ENCODE peak calls at places on chromosomes 4 and X, in four cellular contexts. One of them, this sample, is unnamed.

GRCh38 chrX:105495376-105495775 is 274.9 kb upstream of the TEX13A start:
- DNase-seq in endothelial cell of umbilical vein: no peak
- DNase-seq in K562: no peak
- DNase-seq in IMR-90: no peak
- DNase-seq in this sample: no peak

GRCh38 chrX:18873189-18873791 is 110.6 kb downstream of the PHKA2 start:
- DNase-seq in K562: no peak
- DNase-seq in endothelial cell of umbilical vein: peak; percentile 46
- DNase-seq in IMR-90: peak; percentile 61
- DNase-seq in this sample: no peak

GRCh38 chr4:159484861-159485260 is 382.0 kb downstream of the RAPGEF2 start:
- DNase-seq in endothelial cell of umbilical vein: no peak
- DNase-seq in IMR-90: no peak
- DNase-seq in K562: no peak
- DNase-seq in this sample: no peak

GRCh38 chr4:6773616-6774540 is 8.6 kb upstream of the KIAA0232 start:
- DNase-seq in K562: no peak
- DNase-seq in IMR-90: no peak
- DNase-seq in endothelial cell of umbilical vein: no peak
- DNase-seq in this sample: no peak

GRCh38 chr4:38278255-38278654 is 318.1 kb downstream of the PTTG2 start:
- DNase-seq in K562: no peak
- DNase-seq in endothelial cell of umbilical vein: no peak
- DNase-seq in IMR-90: no peak
- DNase-seq in this sample: no peak

GRCh38 chr4:139028191-139028661 is 12.6 kb downstream of the NOCT start:
- DNase-seq in K562: no peak
- DNase-seq in IMR-90: no peak
- DNase-seq in endothelial cell of umbilical vein: no peak
- DNase-seq in this sample: no peak

GRCh38 chr4:60482921-60483351 is 717.2 kb upstream of the ADGRL3 start:
- DNase-seq in endothelial cell of umbilical vein: no peak
- DNase-seq in IMR-90: no peak
- DNase-seq in K562: no peak
- DNase-seq in this sample: no peak

GRCh38 chr4:169774466-169775445 is 17.0 kb upstream of the HPF1 start:
- DNase-seq in endothelial cell of umbilical vein: peak; percentile 42
- DNase-seq in IMR-90: no peak
- DNase-seq in K562: peak; percentile 53
- DNase-seq in this sample: no peak

GRCh38 chr4:23234716-23235115 is 542.0 kb downstream of the GBA3 start:
- DNase-seq in endothelial cell of umbilical vein: no peak
- DNase-seq in K562: peak; percentile 2
- DNase-seq in IMR-90: no peak
- DNase-seq in this sample: peak; percentile 4

GRCh38 chrX:1427756-1428155 is 25.0 kb downstream of the ASMTL start:
- DNase-seq in K562: no peak
- DNase-seq in IMR-90: no peak
- DNase-seq in endothelial cell of umbilical vein: no peak
- DNase-seq in this sample: no peak

GRCh38 chrX:101078716-101079115 is at the start of gene TMEM35A:
- DNase-seq in K562: no peak
- DNase-seq in endothelial cell of umbilical vein: peak; percentile 32
- DNase-seq in IMR-90: peak; percentile 51
- DNase-seq in this sample: no peak

GRCh38 chr4:94649381-94650128 is 108.2 kb upstream of the BMPR1B start:
- DNase-seq in endothelial cell of umbilical vein: peak; percentile 76
- DNase-seq in IMR-90: peak; percentile 32
- DNase-seq in K562: no peak
- DNase-seq in this sample: no peak

GRCh38 chr4:5206391-5206790 is 155.1 kb downstream of the STK32B start:
- DNase-seq in endothelial cell of umbilical vein: no peak
- DNase-seq in K562: peak; percentile 2
- DNase-seq in IMR-90: peak; percentile 93
- DNase-seq in this sample: no peak

GRCh38 chr4:179893967-179894590 is 2349.1 kb upstream of the TENM3 start:
- DNase-seq in IMR-90: peak; percentile 73
- DNase-seq in K562: no peak
- DNase-seq in endothelial cell of umbilical vein: no peak
- DNase-seq in this sample: no peak

GRCh38 chrX:13087322-13088154 is 43.1 kb upstream of the FAM9C start:
- DNase-seq in endothelial cell of umbilical vein: peak; percentile 52
- DNase-seq in IMR-90: peak; percentile 70
- DNase-seq in K562: peak; percentile 16
- DNase-seq in this sample: peak; percentile 15

GRCh38 chr4:80286451-80286850 is 20.0 kb downstream of the FGF5 start:
- DNase-seq in IMR-90: no peak
- DNase-seq in K562: peak; percentile 36
- DNase-seq in endothelial cell of umbilical vein: no peak
- DNase-seq in this sample: no peak

GRCh38 chr4:138796761-138797160 is 218.8 kb upstream of the NOCT start:
- DNase-seq in IMR-90: no peak
- DNase-seq in endothelial cell of umbilical vein: no peak
- DNase-seq in K562: no peak
- DNase-seq in this sample: no peak

GRCh38 chr4:77154761-77155499 is 2.1 kb upstream of the CCNG2 start:
- DNase-seq in K562: no peak
- DNase-seq in IMR-90: no peak
- DNase-seq in endothelial cell of umbilical vein: no peak
- DNase-seq in this sample: no peak

GRCh38 chr4:186915816-186916215 is 192.2 kb upstream of the FAT1 start:
- DNase-seq in endothelial cell of umbilical vein: no peak
- DNase-seq in K562: no peak
- DNase-seq in IMR-90: no peak
- DNase-seq in this sample: no peak

GRCh38 chr4:168811793-168812651 is 198.0 kb downstream of the CBR4 start:
- DNase-seq in IMR-90: peak; percentile 79
- DNase-seq in K562: no peak
- DNase-seq in endothelial cell of umbilical vein: peak; percentile 59
- DNase-seq in this sample: no peak

GRCh38 chr4:109184421-109184956 is 118.0 kb downstream of the COL25A1 start:
- DNase-seq in K562: no peak
- DNase-seq in endothelial cell of umbilical vein: peak; percentile 78
- DNase-seq in IMR-90: no peak
- DNase-seq in this sample: no peak

GRCh38 chr4:112266823-112267222 is 18.9 kb downstream of the TIFA start:
- DNase-seq in K562: peak; percentile 18
- DNase-seq in endothelial cell of umbilical vein: peak; percentile 50
- DNase-seq in IMR-90: peak; percentile 52
- DNase-seq in this sample: no peak

GRCh38 chr4:186723207-186724047 is at the start of gene FAT1:
- DNase-seq in K562: peak; percentile 82
- DNase-seq in IMR-90: peak; percentile 71
- DNase-seq in endothelial cell of umbilical vein: peak; percentile 43
- DNase-seq in this sample: no peak

GRCh38 chr4:149164282-149164681 is 651.4 kb downstream of the IQCM start:
- DNase-seq in K562: no peak
- DNase-seq in endothelial cell of umbilical vein: peak; percentile 5
- DNase-seq in IMR-90: peak; percentile 92
- DNase-seq in this sample: no peak

GRCh38 chr4:137663376-137664054 is 131.2 kb upstream of the PCDH18 start:
- DNase-seq in endothelial cell of umbilical vein: no peak
- DNase-seq in K562: no peak
- DNase-seq in IMR-90: no peak
- DNase-seq in this sample: no peak

GRCh38 chr4:85747871-85748491 is 273.0 kb downstream of the ARHGAP24 start:
- DNase-seq in K562: peak; percentile 74
- DNase-seq in IMR-90: peak; percentile 83
- DNase-seq in endothelial cell of umbilical vein: peak; percentile 76
- DNase-seq in this sample: peak; percentile 52

GRCh38 chr4:112766422-112766821 is 129.5 kb downstream of the LARP7 start:
- DNase-seq in K562: peak; percentile 28
- DNase-seq in endothelial cell of umbilical vein: no peak
- DNase-seq in IMR-90: peak; percentile 17
- DNase-seq in this sample: no peak

GRCh38 chr4:77052352-77052751 is 23.4 kb downstream of the CCNI start:
- DNase-seq in K562: peak; percentile 75
- DNase-seq in endothelial cell of umbilical vein: peak; percentile 58
- DNase-seq in IMR-90: peak; percentile 69
- DNase-seq in this sample: no peak

GRCh38 chr4:40608628-40609027 is 21.0 kb downstream of the RBM47 start:
- DNase-seq in endothelial cell of umbilical vein: no peak
- DNase-seq in IMR-90: peak; percentile 44
- DNase-seq in K562: no peak
- DNase-seq in this sample: no peak

GRCh38 chr4:174222266-174222872 is 61.1 kb downstream of the FBXO8 start:
- DNase-seq in K562: peak; percentile 60
- DNase-seq in IMR-90: peak; percentile 29
- DNase-seq in endothelial cell of umbilical vein: peak; percentile 36
- DNase-seq in this sample: no peak

GRCh38 chr4:48191758-48192157 is 57.7 kb upstream of the TXK start:
- DNase-seq in K562: no peak
- DNase-seq in IMR-90: no peak
- DNase-seq in endothelial cell of umbilical vein: no peak
- DNase-seq in this sample: no peak

GRCh38 chr4:48195853-48196252 is 61.8 kb upstream of the TXK start:
- DNase-seq in endothelial cell of umbilical vein: no peak
- DNase-seq in K562: no peak
- DNase-seq in IMR-90: no peak
- DNase-seq in this sample: no peak

GRCh38 chr4:48193096-48193836 is 59.2 kb upstream of the TXK start:
- DNase-seq in IMR-90: no peak
- DNase-seq in endothelial cell of umbilical vein: no peak
- DNase-seq in K562: no peak
- DNase-seq in this sample: no peak

GRCh38 chr4:48194986-48195773 is 61.1 kb upstream of the TXK start:
- DNase-seq in IMR-90: peak; percentile 12
- DNase-seq in K562: no peak
- DNase-seq in endothelial cell of umbilical vein: peak; percentile 72
- DNase-seq in this sample: no peak

DNA sequence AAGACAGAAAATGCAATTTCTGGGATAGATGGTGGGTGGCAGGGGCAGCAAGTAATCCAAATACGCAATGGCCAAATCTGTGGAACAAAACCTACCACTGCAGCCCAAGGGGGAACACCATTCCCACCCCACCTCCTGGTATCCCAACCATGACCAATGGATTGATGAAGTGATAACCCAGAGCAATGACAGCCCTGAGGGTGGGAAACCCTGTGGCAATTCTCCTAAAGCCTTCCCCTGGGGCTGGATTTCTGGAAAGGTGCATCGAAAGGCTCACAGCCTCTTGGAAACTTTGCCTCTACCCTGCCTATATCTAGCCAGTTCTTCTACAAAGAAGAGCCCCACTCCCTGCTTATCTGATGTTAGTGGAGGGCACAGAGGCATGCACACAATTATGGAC is 59.9 kb upstream of the TXK start:
- DNase-seq in endothelial cell of umbilical vein: no peak
- DNase-seq in IMR-90: no peak
- DNase-seq in K562: no peak
- DNase-seq in this sample: no peak
- H3K4me3 ChIP-seq in endothelial cell of umbilical vein: no peak overlapping the region
- H3K4me3 ChIP-seq in IMR-90: no peak overlapping the region
- H3K4me3 ChIP-seq in K562: no peak overlapping the region
- H3K4me3 ChIP-seq in this sample: no peak overlapping the region

GRCh38 chr4:152619556-152619955 is 60.2 kb downstream of the TMEM154 start:
- DNase-seq in endothelial cell of umbilical vein: no peak
- DNase-seq in IMR-90: no peak
- DNase-seq in K562: no peak
- DNase-seq in this sample: no peak

GRCh38 chr4:152620915-152621314 is 58.9 kb downstream of the TMEM154 start:
- DNase-seq in K562: no peak
- DNase-seq in endothelial cell of umbilical vein: no peak
- DNase-seq in IMR-90: no peak
- DNase-seq in this sample: no peak

GRCh38 chr4:152616804-152617203 is 63.0 kb downstream of the TMEM154 start:
- DNase-seq in endothelial cell of umbilical vein: no peak
- DNase-seq in IMR-90: no peak
- DNase-seq in K562: no peak
- DNase-seq in this sample: no peak

GRCh38 chr4:152618971-152619370 is 60.8 kb downstream of the TMEM154 start:
- DNase-seq in endothelial cell of umbilical vein: no peak
- DNase-seq in IMR-90: no peak
- DNase-seq in K562: no peak
- DNase-seq in this sample: peak; percentile 36

DNA sequence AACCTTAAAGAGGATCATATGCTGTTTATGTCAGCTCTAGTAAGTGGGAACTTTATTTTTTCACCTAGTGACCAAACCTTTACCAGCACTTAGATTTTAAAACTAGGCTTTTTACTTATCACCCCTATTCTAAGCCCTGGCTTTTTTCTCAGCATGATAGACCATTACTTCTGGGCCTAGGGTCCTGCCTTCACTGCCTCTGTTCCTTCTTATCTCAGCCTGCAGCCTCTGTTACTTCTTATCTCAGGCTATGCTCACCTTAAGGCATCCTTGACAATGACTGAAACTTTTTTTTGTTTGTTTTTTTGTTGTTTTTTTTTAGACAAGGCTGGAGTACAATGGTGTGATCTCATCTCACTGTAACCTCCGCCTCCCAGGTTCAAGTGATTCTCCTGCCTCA is 59.6 kb downstream of the TMEM154 start:
- DNase-seq in IMR-90: no peak
- DNase-seq in K562: no peak
- DNase-seq in endothelial cell of umbilical vein: no peak
- DNase-seq in this sample: no peak
- H3K9me1 ChIP-seq in IMR-90: no peaks in the 10 kb centered on the region
- H3K9me1 ChIP-seq in K562: no peaks in the 10 kb centered on the region
- H3K9me1 ChIP-seq in endothelial cell of umbilical vein: no peaks in the 10 kb centered on the region
- H3K9me1 ChIP-seq in this sample: no peaks in the 10 kb centered on the region

GRCh38 chr4:121707344-121707743 is 10.6 kb upstream of the ANXA5 start:
- DNase-seq in endothelial cell of umbilical vein: no peak
- DNase-seq in K562: no peak
- DNase-seq in IMR-90: no peak
- DNase-seq in this sample: no peak
- TF ChIP-seq CTCF in endothelial cell of umbilical vein: no peak
- TF ChIP-seq CTCF in K562: no peak
- TF ChIP-seq CTCF in IMR-90: no peak
- TF ChIP-seq CTCF in this sample: peak; percentile 10

GRCh38 chr4:83174844-83175414 is 60.4 kb upstream of the PLAC8 start:
- DNase-seq in K562: no peak
- DNase-seq in endothelial cell of umbilical vein: no peak
- DNase-seq in IMR-90: no peak
- DNase-seq in this sample: no peak
- H3K4me3 ChIP-seq in K562: no peak overlapping the region
- H3K4me3 ChIP-seq in endothelial cell of umbilical vein: no peak overlapping the region
- H3K4me3 ChIP-seq in IMR-90: no peak overlapping the region
- H3K4me3 ChIP-seq in this sample: no peak overlapping the region

DNA sequence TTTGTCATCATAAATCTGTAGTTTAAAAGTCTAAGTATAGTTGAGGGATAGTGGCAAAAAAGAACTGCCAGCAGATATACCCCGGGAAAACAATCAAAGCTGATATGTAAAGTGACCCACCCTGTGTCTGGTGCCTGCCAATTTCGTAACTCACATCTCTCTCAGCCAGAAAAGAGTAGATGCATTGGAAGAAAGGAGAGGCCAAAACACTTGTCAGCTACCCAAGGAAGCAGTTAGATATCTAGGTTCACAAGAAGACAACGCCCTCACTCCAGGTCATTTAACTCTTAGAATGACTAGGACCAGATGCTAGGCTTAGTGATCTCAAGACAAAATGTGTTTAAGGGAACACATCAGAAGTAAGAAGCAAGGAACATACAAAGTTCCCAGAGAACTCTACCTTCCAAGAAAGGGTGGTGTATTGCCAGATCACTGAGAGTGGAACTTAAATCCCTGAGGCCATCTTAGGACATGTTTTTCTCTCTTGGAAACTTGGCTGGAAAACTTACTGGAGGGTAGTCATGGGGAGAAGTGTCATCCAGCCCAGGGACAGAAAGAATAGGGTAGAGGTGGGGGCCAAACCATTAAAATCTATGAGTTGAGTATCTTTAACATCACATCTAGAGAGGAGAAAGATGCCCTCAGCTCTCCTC is 125.9 kb downstream of the SHISA3 start:
- DNase-seq in endothelial cell of umbilical vein: no peak
- DNase-seq in K562: no peak
- DNase-seq in IMR-90: no peak
- DNase-seq in this sample: no peak
- H3K9me1 ChIP-seq in endothelial cell of umbilical vein: no peaks in the 10 kb centered on the region
- H3K9me1 ChIP-seq in K562: no peaks in the 10 kb centered on the region
- H3K9me1 ChIP-seq in IMR-90: no peaks in the 10 kb centered on the region
- H3K9me1 ChIP-seq in this sample: no peaks in the 10 kb centered on the region